ENCODE peak calls at places on chromosomes 13 and 19, in seven cellular contexts. X is stimulated activated CD4-positive, alpha-beta T cell treated with anti-CD3 and anti-CD28 coated beads, Interleukin-15, amount 100 ng/mL, for 24 hours; S is activated naive CD8-positive, alpha-beta T cell treated with anti-CD3 and anti-CD28 coated beads for 36 hours; K is heart right ventricle; E is lower leg skin; B is Calu3; H is small intestine. L is an unnamed sample.
A peak's percentile ranks its signal among the peaks of the same experiment; 100 is the strongest.

GRCh38 chr19:30255783-30256509 is 116.2 kb upstream of the ZNF536 start:
- DNase-seq in H (no peak), S (no peak), X (no peak), K (no peak), B (no peak), E (peak; percentile 23), L (no peak)

GRCh38 chr19:4622695-4623421 is 16.5 kb upstream of the TNFAIP8L1 start:
- DNase-seq in S (no peak), K (no peak), X (no peak), B (no peak), H (no peak), E (no peak), L (no peak)

GRCh38 chr19:13881692-13882418 is 4.9 kb downstream of the NANOS3 start:
- DNase-seq in K (no peak), B (no peak), X (peak; percentile 56), E (no peak), S (no peak), H (peak; percentile 49), L (peak; percentile 63)

GRCh38 chr19:31497709-31498108 is 148.5 kb upstream of the TSHZ3 start:
- DNase-seq in H (no peak), X (no peak), S (no peak), K (no peak), B (no peak), E (peak; percentile 36), L (no peak)

GRCh38 chr13:91667486-91667885 is 269.1 kb downstream of the GPC5 start:
- DNase-seq in X (no peak), E (no peak), B (no peak), H (no peak), K (no peak), S (no peak), L (no peak)

GRCh38 chr19:34962281-34962944 is 1.6 kb downstream of the ZNF792 start:
- DNase-seq in B (no peak), X (no peak), K (peak; percentile 40), H (peak; percentile 56), E (peak; percentile 65), S (no peak), L (no peak)

GRCh38 chr13:84528408-84529055 is 646.3 kb upstream of the SLITRK1 start:
- DNase-seq in K (no peak), S (no peak), E (no peak), B (no peak), X (no peak), H (no peak), L (no peak)

GRCh38 chr19:12772323-12772722 is 3.0 kb downstream of the HOOK2 start:
- DNase-seq in B (no peak), S (no peak), K (peak; percentile 71), X (no peak), E (no peak), H (no peak), L (no peak)

GRCh38 chr13:93769126-93769525 is 542.5 kb downstream of the GPC6 start:
- DNase-seq in X (no peak), S (no peak), E (no peak), H (no peak), B (no peak), K (no peak), L (no peak)

GRCh38 chr13:53238241-53238640 is 209.6 kb downstream of the OLFM4 start:
- DNase-seq in B (no peak), S (no peak), X (no peak), H (no peak), K (no peak), E (no peak), L (no peak)

GRCh38 chr13:37534181-37534580 is 64.4 kb downstream of the POSTN start:
- DNase-seq in K (no peak), S (no peak), E (no peak), B (no peak), H (no peak), X (no peak), L (no peak)

GRCh38 chr19:5107432-5108122 is 138.7 kb downstream of the KDM4B start:
- DNase-seq in X (no peak), B (no peak), S (no peak), E (no peak), H (no peak), K (no peak), L (no peak)

GRCh38 chr13:95440441-95441088 is 112.0 kb upstream of the CLDN10 start:
- DNase-seq in H (no peak), E (no peak), B (no peak), S (no peak), X (no peak), K (no peak), L (no peak)

GRCh38 chr13:74290324-74290773 is 156.1 kb upstream of the KLF12 start:
- DNase-seq in H (peak; percentile 23), X (peak; percentile 29), S (peak; percentile 57), K (peak; percentile 55), B (no peak), E (no peak), L (peak; percentile 9)

GRCh38 chr19:18594096-18594823 is 5.7 kb downstream of the REX1BD start:
- DNase-seq in E (peak; percentile 95), K (peak; percentile 62), S (peak; percentile 86), B (peak; percentile 71), H (peak; percentile 61), X (peak; percentile 82), L (peak; percentile 79)

GRCh38 chr13:110756268-110756667 is 42.8 kb downstream of the ING1 start:
- DNase-seq in H (no peak), B (no peak), K (no peak), X (no peak), E (no peak), S (no peak), L (no peak)

GRCh38 chr13:26220575-26220974 is 1.5 kb downstream of the RNF6 start:
- DNase-seq in B (no peak), X (no peak), S (peak; percentile 5), E (no peak), H (no peak), K (no peak), L (no peak)

GRCh38 chr13:40787062-40787461 is 2.3 kb upstream of the SLC25A15 start:
- DNase-seq in X (no peak), E (no peak), B (no peak), S (no peak), H (no peak), K (no peak), L (no peak)

GRCh38 chr19:55258476-55258827 is 365 bp downstream of the PPP6R1 start:
- DNase-seq in E (no peak), X (peak; percentile 66), H (no peak), S (peak; percentile 61), B (no peak), K (no peak), L (no peak)

GRCh38 chr19:55305491-55305890 is 19.6 kb downstream of the TMEM150B start:
- DNase-seq in B (peak; percentile 56), H (no peak), X (peak; percentile 68), K (peak; percentile 40), S (peak; percentile 44), E (no peak), L (no peak)

GRCh38 chr13:51420681-51421476 is 32.0 kb downstream of the INTS6 start:
- DNase-seq in S (no peak), E (no peak), X (peak; percentile 6), H (no peak), B (no peak), K (no peak), L (no peak)

GRCh38 chr13:45851171-45851889 is at the start of gene SIAH3:
- DNase-seq in X (peak; percentile 35), K (no peak), E (no peak), B (no peak), H (no peak), S (peak; percentile 17), L (no peak)

GRCh38 chr13:21800847-21801616 is 130.2 kb downstream of the FGF9 start:
- DNase-seq in E (no peak), B (no peak), H (peak; percentile 76), K (no peak), S (no peak), X (no peak), L (no peak)

GRCh38 chr19:2887391-2887914 is 13.3 kb upstream of the ZNF57 start:
- DNase-seq in H (peak; percentile 73), E (no peak), S (no peak), B (peak; percentile 13), K (no peak), X (peak; percentile 8), L (no peak)

GRCh38 chr19:52070496-52070895 is 21.9 kb upstream of the ZNF432 start:
- DNase-seq in K (no peak), E (no peak), B (no peak), H (no peak), S (no peak), X (no peak), L (no peak)

GRCh38 chr19:50516456-50516855 is 2.7 kb upstream of the ASPDH start:
- DNase-seq in H (no peak), S (no peak), B (no peak), K (no peak), E (no peak), X (no peak), L (no peak)

GRCh38 chr19:49425922-49426592 is 869 bp downstream of the GFY start:
- DNase-seq in X (peak; percentile 61), B (peak; percentile 57), S (peak; percentile 40), H (no peak), K (no peak), E (no peak), L (no peak)

GRCh38 chr13:51953347-51953746 is 57.9 kb downstream of the ATP7B start:
- DNase-seq in K (no peak), B (no peak), H (no peak), X (no peak), S (no peak), E (no peak), L (no peak)

GRCh38 chr19:6059996-6060599 is 50.2 kb downstream of the RFX2 start:
- DNase-seq in E (peak; percentile 67), X (no peak), B (no peak), H (no peak), S (no peak), K (no peak), L (peak; percentile 3)

GRCh38 chr19:5931251-5931650 is 17.2 kb downstream of the CAPS start:
- DNase-seq in X (no peak), H (no peak), E (no peak), K (no peak), B (no peak), S (no peak), L (no peak)

GRCh38 chr13:35630551-35631275 is 154.2 kb upstream of the MAB21L1 start:
- DNase-seq in K (peak; percentile 7), S (no peak), X (no peak), E (no peak), H (peak; percentile 35), B (peak; percentile 9), L (no peak)

GRCh38 chr19:33280351-33280921 is 21.9 kb downstream of the CEBPA start:
- DNase-seq in K (no peak), S (peak; percentile 62), B (no peak), E (no peak), X (peak; percentile 72), H (no peak), L (no peak)

GRCh38 chr13:44151474-44151873 is 222.2 kb upstream of the SERP2 start:
- DNase-seq in B (no peak), E (no peak), K (no peak), S (no peak), X (no peak), H (no peak), L (no peak)

L was measured in transverse colon.